ENCODE peak calls at places on chromosome 13, in four cellular contexts. X is HepG2, E is GM12878, W is K562. O is an unnamed sample.

GRCh38 chr13:45728759-45729158 is 26.6 kb downstream of the CBY2 start:
- DNase-seq in X (peak), W (peak), E (no peak), O (peak)

GRCh38 chr13:110944121-110944967 is 29.5 kb upstream of the ANKRD10 start:
- DNase-seq in W (peak), E (no peak), X (peak), O (peak)

GRCh38 chr13:62014299-62014698 is 598.6 kb upstream of the PCDH20 start:
- DNase-seq in X (peak), W (no peak), E (no peak), O (no peak)

GRCh38 chr13:31044658-31045620 is 112.5 kb downstream of the TEX26 start:
- DNase-seq in W (no peak), X (no peak), E (peak), O (no peak)

GRCh38 chr13:92513672-92514071 is 712.9 kb upstream of the GPC6 start:
- DNase-seq in W (no peak), X (no peak), E (no peak), O (no peak)

GRCh38 chr13:27905650-27906049 is 14.2 kb upstream of the PDX1 start:
- DNase-seq in E (no peak), X (no peak), W (no peak), O (no peak)

GRCh38 chr13:22940090-22940710 is 240.6 kb upstream of the SGCG start:
- DNase-seq in W (no peak), E (no peak), X (no peak), O (no peak)

GRCh38 chr13:113155201-113155600 is 3.2 kb upstream of the PROZ start:
- DNase-seq in E (no peak), X (no peak), W (no peak), O (no peak)

GRCh38 chr13:74045583-74045982 is 88.6 kb downstream of the KLF12 start:
- DNase-seq in X (no peak), E (no peak), W (no peak), O (no peak)

GRCh38 chr13:29510698-29511438 is 84.6 kb downstream of the SLC7A1 start:
- DNase-seq in E (no peak), W (no peak), X (no peak), O (no peak)

GRCh38 chr13:109496216-109496615 is 290.2 kb downstream of the IRS2 start:
- DNase-seq in W (no peak), E (no peak), X (no peak), O (no peak)

GRCh38 chr13:46075811-46076210 is 23.3 kb upstream of the ZC3H13 start:
- DNase-seq in E (no peak), X (no peak), W (no peak), O (no peak)

GRCh38 chr13:111514646-111515617 is 194.5 kb downstream of the TEX29 start:
- DNase-seq in E (no peak), W (no peak), X (no peak), O (no peak)

GRCh38 chr13:73958657-73959397 is 175.4 kb downstream of the KLF12 start:
- DNase-seq in W (no peak), X (no peak), E (no peak), O (no peak)

GRCh38 chr13:30696278-30697176 is 38.8 kb upstream of the ALOX5AP start:
- DNase-seq in W (no peak), X (no peak), E (no peak), O (peak)

GRCh38 chr13:108006619-108007018 is 208.7 kb downstream of the LIG4 start:
- DNase-seq in X (no peak), E (no peak), W (no peak), O (no peak)

GRCh38 chr13:58597552-58597951 is 966.0 kb downstream of the PCDH17 start:
- DNase-seq in E (no peak), X (no peak), W (no peak), O (no peak)

DNA sequence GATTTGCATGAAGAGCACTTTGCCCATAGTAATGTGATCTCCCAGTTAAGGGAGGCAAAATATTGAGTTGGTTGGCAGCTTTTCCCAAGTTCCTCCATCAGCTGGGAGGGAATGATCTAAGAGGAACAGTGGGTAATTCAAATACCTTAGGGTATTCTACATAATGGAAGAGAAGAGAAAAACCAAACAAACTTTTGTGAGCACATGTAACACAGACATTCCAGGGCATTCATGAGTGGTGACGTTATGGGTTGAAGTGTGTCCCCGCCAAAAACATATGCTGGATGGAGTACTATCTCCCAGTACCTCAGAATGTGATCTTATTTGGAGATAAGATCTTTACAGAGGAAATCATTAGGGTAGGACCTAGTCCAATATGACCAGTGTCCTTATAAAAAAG is 220.1 kb downstream of the FOXO1 start:
- DNase-seq in X (no peak), W (no peak), E (no peak), O (no peak)
- TF ChIP-seq NR2C2 in X (no peak), W (no peak), E (no peak), O (no peak)

GRCh38 chr13:78764665-78765064 is 105.7 kb upstream of the OBI1 start:
- DNase-seq in W (no peak), E (no peak), X (no peak), O (peak)

GRCh38 chr13:78758549-78758948 is 99.6 kb upstream of the OBI1 start:
- DNase-seq in W (no peak), E (no peak), X (no peak), O (no peak)

GRCh38 chr13:78762825-78763224 is 103.9 kb upstream of the OBI1 start:
- DNase-seq in W (no peak), E (no peak), X (no peak), O (no peak)

GRCh38 chr13:78759704-78760103 is 100.7 kb upstream of the OBI1 start:
- DNase-seq in E (no peak), X (peak), W (no peak), O (no peak)
- TF ChIP-seq TCF7 in E (no peak), X (no peak), W (no peak), O (no peak)

DNA sequence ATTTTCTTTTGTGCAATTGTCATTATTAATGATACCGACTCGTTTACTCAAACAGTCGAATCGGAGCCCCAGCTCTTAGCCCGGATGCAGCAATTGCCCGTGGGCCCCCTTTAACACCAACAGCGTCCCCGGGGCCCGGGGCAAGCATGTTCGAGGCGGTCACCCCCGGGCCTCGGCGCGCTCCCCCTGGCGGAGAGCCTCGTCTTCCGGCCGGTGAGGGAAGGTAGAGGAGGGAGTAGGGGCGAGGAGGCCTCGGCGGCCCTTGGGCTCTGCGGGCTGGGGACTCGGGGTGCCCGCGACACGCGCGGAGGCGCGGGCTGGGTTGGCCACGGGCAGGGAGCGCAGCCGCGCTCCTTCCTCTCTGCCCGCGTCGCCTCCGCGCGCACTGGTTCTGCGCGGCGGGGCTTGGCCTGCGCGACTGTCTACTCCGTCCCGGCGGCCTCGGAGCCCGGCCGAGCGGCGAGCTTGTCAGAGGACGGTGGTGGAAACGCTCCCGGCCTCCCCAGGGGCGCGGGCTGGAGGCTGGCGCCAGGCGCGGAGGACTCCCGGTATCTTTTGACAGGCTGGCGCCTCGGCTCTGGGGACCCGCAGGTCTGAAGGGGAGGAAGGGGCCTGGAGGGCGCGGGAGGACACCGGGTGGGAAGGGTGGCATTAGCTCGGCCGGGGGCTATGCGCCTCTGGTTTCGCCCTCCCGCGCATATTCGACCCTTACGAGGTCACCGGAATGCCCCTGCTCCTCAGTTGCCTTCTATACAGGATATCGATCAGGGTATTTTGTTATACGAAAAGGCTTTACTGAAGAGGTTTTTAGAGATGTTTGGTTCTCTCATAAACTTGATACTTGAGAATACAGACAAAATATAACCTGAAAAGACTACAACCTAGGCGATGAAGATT is 1.5 kb downstream of the BIVM start:
- DNase-seq in W (peak), E (no peak), X (peak), O (peak)
- TF ChIP-seq NR2C2 in W (no peak), E (no peak), X (no peak), O (no peak)

DNA sequence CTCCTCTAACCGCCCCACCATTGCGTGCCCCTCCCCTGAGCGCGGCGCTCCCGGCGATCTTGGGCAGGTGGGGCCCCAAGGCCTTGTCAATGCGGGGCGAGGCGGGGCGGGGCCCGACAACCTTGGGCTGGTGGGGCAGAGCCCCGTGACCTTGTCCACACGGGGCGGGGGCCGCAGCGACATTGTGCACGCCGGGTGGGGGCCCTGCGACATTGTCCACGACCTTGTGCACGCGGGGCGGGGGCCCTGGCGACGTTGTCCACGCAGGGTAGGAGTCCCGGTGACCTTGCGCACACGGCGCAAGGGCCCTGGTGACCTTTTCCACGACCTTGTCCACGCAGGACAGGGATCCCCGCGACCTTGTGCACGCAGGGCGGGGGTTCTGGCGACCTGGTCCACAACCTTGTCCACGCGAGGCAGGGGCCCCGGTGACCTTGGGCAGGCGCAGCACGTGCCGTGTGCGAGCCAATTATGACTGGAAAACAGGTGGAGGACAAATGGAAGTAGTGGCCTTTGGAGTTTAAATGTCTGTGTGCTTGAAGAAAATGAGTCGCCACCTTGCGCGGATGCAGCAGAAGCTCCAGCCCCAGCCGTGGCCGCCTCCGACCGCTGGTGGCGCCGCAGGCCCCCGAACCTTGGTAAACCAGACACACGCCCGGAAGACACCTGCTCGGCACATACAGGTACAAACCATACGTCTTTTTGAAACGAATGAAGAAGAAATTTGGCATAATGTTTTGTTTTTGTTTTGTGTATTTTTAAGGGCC is 62.6 kb downstream of the LATS2 start:
- DNase-seq in W (no peak), E (no peak), X (no peak), O (no peak)
- TF ChIP-seq TCF7 in W (no peak), E (no peak), X (no peak), O (no peak)

GRCh38 chr13:72864142-72865035 is 82.5 kb downstream of the PIBF1 start:
- DNase-seq in W (no peak), E (peak), X (no peak), O (no peak)
- TF ChIP-seq NR2C2 in W (no peak), E (no peak), X (no peak), O (no peak)